ENCODE peak calls at places on chromosomes 11 and 22, in ten cellular contexts. I is skeletal muscle cell; E is stimulated activated CD4-positive, alpha-beta T cell treated with anti-CD3 and anti-CD28 coated beads, Interleukin-1b, Interleukin-23, amount 100 ng/mL, for 24 hours; X is amniotic stem cell; D is brain pericyte; T is trophoblast cell; O is fibroblast of mammary gland; L is NCI-H1092; V is activated CD4-positive, alpha-beta T cell treated with anti-CD3 and anti-CD28 coated beads, Interleukin-2, amount 50 U/mL, for 48 hours; R is IMR-90. G is an unnamed sample.

GRCh38 chr11:70525006-70525405 is 126.7 kb downstream of the CTTN start:
- DNase-seq in T (no peak), R (no peak), V (no peak), X (no peak), O (no peak), D (no peak), I (no peak), E (no peak), L (no peak), G (no peak)

GRCh38 chr11:63019506-63019905 is 3.9 kb upstream of the SLC22A8 start:
- DNase-seq in O (no peak), E (no peak), I (no peak), X (no peak), D (no peak), T (no peak), L (no peak), R (no peak), V (no peak), G (no peak)

GRCh38 chr11:76069061-76069460 is 137.2 kb downstream of the WNT11 start:
- DNase-seq in D (no peak), T (no peak), I (no peak), X (no peak), O (no peak), V (no peak), E (no peak), R (no peak), L (no peak), G (no peak)

GRCh38 chr11:133928628-133929059 is 28.1 kb downstream of the IGSF9B start:
- DNase-seq in R (no peak), E (peak; percentile 39), I (no peak), T (peak; percentile 67), L (no peak), V (peak; percentile 81), D (no peak), O (no peak), X (no peak), G (no peak)

GRCh38 chr11:121802542-121802941 is 313.5 kb downstream of the BLID start:
- DNase-seq in I (no peak), D (no peak), O (no peak), E (no peak), V (no peak), L (no peak), X (no peak), T (no peak), R (peak; percentile 19), G (no peak)

GRCh38 chr11:57680552-57680874 is 12.6 kb downstream of the ZDHHC5 start:
- DNase-seq in I (no peak), X (no peak), T (no peak), V (no peak), D (no peak), O (peak; percentile 35), E (no peak), L (no peak), R (peak; percentile 22), G (no peak)

GRCh38 chr22:29907753-29908515 is 25.0 kb downstream of the MTMR3 start:
- DNase-seq in R (peak; percentile 99), O (peak; percentile 95), D (peak; percentile 77), E (peak; percentile 12), T (peak; percentile 93), L (peak; percentile 5), V (peak; percentile 36), I (peak; percentile 87), X (peak; percentile 75), G (peak; percentile 31)

GRCh38 chr22:19620742-19621371 is 93.4 kb upstream of the SEPTIN5 start:
- DNase-seq in L (no peak), X (no peak), O (peak; percentile 10), D (no peak), I (no peak), E (no peak), R (no peak), T (no peak), V (no peak), G (no peak)

GRCh38 chr11:80103149-80103859 is 662.5 kb upstream of the TENM4 start:
- DNase-seq in D (peak; percentile 45), V (no peak), X (peak; percentile 83), L (no peak), I (peak; percentile 87), T (no peak), R (peak; percentile 97), O (peak; percentile 95), E (no peak), G (no peak)

GRCh38 chr11:90779098-90779497 is 556.2 kb upstream of the CHORDC1 start:
- DNase-seq in X (no peak), L (no peak), V (no peak), D (no peak), I (no peak), O (no peak), E (no peak), T (no peak), R (no peak), G (no peak)

GRCh38 chr11:13664351-13664750 is 4.1 kb upstream of the FAR1 start:
- DNase-seq in T (no peak), I (no peak), X (no peak), V (no peak), E (no peak), O (no peak), D (no peak), L (no peak), R (no peak), G (no peak)

GRCh38 chr11:123527947-123528346 is 97.9 kb downstream of the GRAMD1B start:
- DNase-seq in R (no peak), V (no peak), L (no peak), D (no peak), T (no peak), E (no peak), I (no peak), O (no peak), X (no peak), G (no peak)

GRCh38 chr11:84819561-84819960 is 807.6 kb downstream of the DLG2 start:
- DNase-seq in E (no peak), X (no peak), T (no peak), L (no peak), D (no peak), I (no peak), R (no peak), V (no peak), O (no peak), G (no peak)

GRCh38 chr11:9095421-9095820 is 4.0 kb upstream of the SCUBE2 start:
- DNase-seq in R (no peak), T (no peak), O (no peak), L (no peak), I (no peak), E (no peak), V (peak; percentile 27), X (no peak), D (no peak), G (no peak)

GRCh38 chr22:26289486-26290250 is 120.4 kb downstream of the SEZ6L start:
- DNase-seq in L (no peak), O (no peak), V (no peak), E (no peak), X (no peak), R (no peak), T (no peak), I (no peak), D (no peak), G (no peak)

GRCh38 chr11:66240781-66241136 is 27.7 kb upstream of the RAB1B start:
- DNase-seq in O (no peak), D (no peak), T (no peak), V (no peak), X (no peak), R (no peak), I (no peak), L (no peak), E (no peak), G (no peak)

GRCh38 chr11:30908272-30908671 is 322.1 kb upstream of the MPPED2 start:
- DNase-seq in R (no peak), E (no peak), I (no peak), O (no peak), L (no peak), D (no peak), T (no peak), V (no peak), X (no peak), G (no peak)

GRCh38 chr22:30889268-30889995 is 79.1 kb downstream of the MORC2 start:
- DNase-seq in E (no peak), X (no peak), T (no peak), I (no peak), R (no peak), L (no peak), O (no peak), V (no peak), D (no peak), G (no peak)

GRCh38 chr11:104661901-104662300 is 236.4 kb downstream of the CASP12 start:
- DNase-seq in O (no peak), V (no peak), T (no peak), I (no peak), L (no peak), R (no peak), E (no peak), X (no peak), D (no peak), G (no peak)

GRCh38 chr11:125494987-125495725 is 909 bp downstream of the FEZ1 start:
- DNase-seq in L (no peak), O (peak; percentile 33), V (peak; percentile 6), D (no peak), T (no peak), R (peak; percentile 31), E (no peak), X (peak; percentile 2), I (no peak), G (no peak)

GRCh38 chr11:120563698-120564572 is 52.4 kb downstream of the GRIK4 start:
- DNase-seq in X (no peak), O (no peak), D (no peak), V (no peak), T (no peak), I (no peak), E (no peak), L (peak; percentile 91), R (no peak), G (no peak)

GRCh38 chr11:82989628-82990404 is 81.9 kb downstream of the RAB30 start:
- DNase-seq in X (no peak), I (no peak), D (no peak), T (no peak), L (no peak), O (no peak), R (no peak), V (no peak), E (no peak), G (no peak)

GRCh38 chr11:117588166-117588810 is 208.7 kb downstream of the DSCAML1 start:
- DNase-seq in R (no peak), D (no peak), X (no peak), E (no peak), V (no peak), I (no peak), T (no peak), L (no peak), O (no peak), G (no peak)

GRCh38 chr11:65556470-65557279 is 1.5 kb downstream of the LTBP3 start:
- DNase-seq in E (no peak), T (no peak), R (no peak), V (no peak), O (no peak), I (no peak), D (no peak), X (no peak), L (no peak), G (no peak)

GRCh38 chr11:36376315-36376887 is 80.3 kb downstream of the PRR5L start:
- DNase-seq in V (no peak), D (no peak), E (no peak), R (peak; percentile 18), L (no peak), T (no peak), X (peak; percentile 22), O (peak; percentile 19), I (no peak), G (no peak)

GRCh38 chr11:39784873-39785272 is 1674.6 kb downstream of the LRRC4C start:
- DNase-seq in L (no peak), O (no peak), R (no peak), V (no peak), E (no peak), I (no peak), X (no peak), T (no peak), D (no peak), G (no peak)

GRCh38 chr22:46070722-46071450 is 79.4 kb upstream of the PPARA start:
- DNase-seq in L (no peak), T (no peak), R (peak; percentile 54), D (no peak), V (peak; percentile 53), X (no peak), E (no peak), O (no peak), I (no peak), G (peak; percentile 66)

GRCh38 chr11:86068138-86068861 is 584 bp downstream of the PICALM start:
- DNase-seq in R (no peak), T (peak; percentile 25), E (peak; percentile 12), L (peak; percentile 22), X (no peak), O (peak; percentile 25), I (no peak), D (no peak), V (peak; percentile 41), G (no peak)